ENCODE peak calls at places on chromosomes 4 and X, in five cellular contexts. I is osteoblast, S is H9, A is hepatocyte, F is mammary epithelial cell. E is an unnamed sample. For H3K79me2, the result is how much of the 10 kb centered on the place peaks cover.

GRCh38 chrX:55008571-55009358 is 8.6 kb downstream of the APEX2 start:
- DNase-seq in I (peak), S (no peak), A (no peak), F (peak), E (peak)

GRCh38 chr4:124973716-124974115 is 261.2 kb upstream of the ANKRD50 start:
- DNase-seq in I (no peak), S (no peak), A (no peak), F (no peak), E (no peak)

GRCh38 chrX:150813922-150814321 is 84.5 kb downstream of the CD99L2 start:
- DNase-seq in I (no peak), S (no peak), A (no peak), F (no peak), E (no peak)

GRCh38 chr4:112910109-112910736 is 139.2 kb upstream of the ANK2 start:
- DNase-seq in I (peak), S (no peak), A (peak), F (no peak), E (peak)

GRCh38 chrX:97547873-97548578 is 664.3 kb downstream of the RPA4 start:
- DNase-seq in I (no peak), S (no peak), A (peak), F (no peak), E (peak)

GRCh38 chrX:32137525-32137924 is 1065.7 kb upstream of the FTHL17 start:
- DNase-seq in I (no peak), S (peak), A (peak), F (no peak), E (no peak)

GRCh38 chrX:11053351-11053750 is 57.8 kb upstream of the HCCS start:
- DNase-seq in I (no peak), S (no peak), A (no peak), F (no peak), E (no peak)

GRCh38 chr4:118586357-118586790 is 98.8 kb upstream of the METTL14 start:
- DNase-seq in I (peak), S (no peak), A (no peak), F (no peak), E (no peak)

GRCh38 chrX:118205421-118205820 is 88.8 kb upstream of the KLHL13 start:
- DNase-seq in I (no peak), S (no peak), A (no peak), F (no peak), E (no peak)

GRCh38 chr4:7622371-7622770 is 187.6 kb upstream of the PSAPL1 start:
- DNase-seq in I (no peak), S (no peak), A (no peak), F (no peak), E (no peak)

GRCh38 chrX:71118985-71119535 is 664 bp downstream of the MED12 start:
- DNase-seq in I (no peak), S (no peak), A (no peak), F (no peak), E (no peak)

GRCh38 chrX:20547649-20548051 is 280.9 kb upstream of the RPS6KA3 start:
- DNase-seq in I (peak), S (no peak), A (peak), F (peak), E (peak)

GRCh38 chr4:63728480-63729177 is 680.6 kb downstream of the TECRL start:
- DNase-seq in I (no peak), S (peak), A (no peak), F (no peak), E (no peak)

GRCh38 chr4:120921456-120922389 is 803 bp downstream of the PRDM5 start:
- DNase-seq in I (peak), S (peak), A (peak), F (peak), E (peak)

GRCh38 chr4:132824721-132825120 is 324.4 kb upstream of the PCDH10 start:
- DNase-seq in I (no peak), S (no peak), A (no peak), F (no peak), E (no peak)

GRCh38 chrX:69119122-69119521 is 46.1 kb downstream of the PJA1 start:
- DNase-seq in I (no peak), S (peak), A (no peak), F (no peak), E (no peak)

GRCh38 chr4:158314756-158315487 is 104.6 kb downstream of the TMEM144 start:
- DNase-seq in I (peak), S (no peak), A (no peak), F (peak), E (peak)

GRCh38 chrX:144916785-144917184 is 330.5 kb upstream of the SPANXN1 start:
- DNase-seq in I (no peak), S (no peak), A (no peak), F (no peak), E (no peak)

GRCh38 chrX:776529-777230 is 146.1 kb downstream of the SHOX start:
- DNase-seq in I (peak), S (no peak), A (peak), F (no peak), E (no peak)

GRCh38 chrX:48956728-48957414 is 536 bp downstream of the OTUD5 start:
- DNase-seq in I (no peak), S (no peak), A (peak), F (no peak), E (no peak)

GRCh38 chr4:177005801-177006230 is 213.1 kb upstream of the VEGFC start:
- DNase-seq in I (no peak), S (no peak), A (no peak), F (peak), E (peak)

GRCh38 chrX:72738396-72738795 is 24.3 kb upstream of the PHKA1 start:
- DNase-seq in I (no peak), S (no peak), A (no peak), F (no peak), E (no peak)

DNA sequence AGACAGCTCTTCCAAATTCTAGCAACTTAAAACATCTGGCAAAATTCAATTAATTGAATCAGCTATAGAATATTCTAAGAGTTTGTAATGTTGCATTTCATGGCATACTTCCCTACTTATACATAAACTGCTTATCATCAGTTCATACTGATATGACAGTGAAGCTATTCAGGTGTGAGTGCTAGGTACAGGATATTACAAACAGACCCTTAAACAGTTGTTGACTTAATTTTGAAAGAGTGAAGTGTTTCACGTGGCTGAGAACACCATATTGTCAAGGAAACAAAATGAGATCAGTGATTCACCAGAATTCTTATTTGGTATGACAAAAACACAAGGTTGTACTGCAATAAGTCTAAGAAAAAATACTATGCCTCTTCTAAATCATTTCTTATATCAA is 27.4 kb downstream of the CENPU start:
- DNase-seq in I (no peak), S (no peak), A (no peak), F (no peak), E (no peak)
- H3K79me2 ChIP-seq in I (under half), S (under half), A (under half), F (under half), E (under half)

DNA sequence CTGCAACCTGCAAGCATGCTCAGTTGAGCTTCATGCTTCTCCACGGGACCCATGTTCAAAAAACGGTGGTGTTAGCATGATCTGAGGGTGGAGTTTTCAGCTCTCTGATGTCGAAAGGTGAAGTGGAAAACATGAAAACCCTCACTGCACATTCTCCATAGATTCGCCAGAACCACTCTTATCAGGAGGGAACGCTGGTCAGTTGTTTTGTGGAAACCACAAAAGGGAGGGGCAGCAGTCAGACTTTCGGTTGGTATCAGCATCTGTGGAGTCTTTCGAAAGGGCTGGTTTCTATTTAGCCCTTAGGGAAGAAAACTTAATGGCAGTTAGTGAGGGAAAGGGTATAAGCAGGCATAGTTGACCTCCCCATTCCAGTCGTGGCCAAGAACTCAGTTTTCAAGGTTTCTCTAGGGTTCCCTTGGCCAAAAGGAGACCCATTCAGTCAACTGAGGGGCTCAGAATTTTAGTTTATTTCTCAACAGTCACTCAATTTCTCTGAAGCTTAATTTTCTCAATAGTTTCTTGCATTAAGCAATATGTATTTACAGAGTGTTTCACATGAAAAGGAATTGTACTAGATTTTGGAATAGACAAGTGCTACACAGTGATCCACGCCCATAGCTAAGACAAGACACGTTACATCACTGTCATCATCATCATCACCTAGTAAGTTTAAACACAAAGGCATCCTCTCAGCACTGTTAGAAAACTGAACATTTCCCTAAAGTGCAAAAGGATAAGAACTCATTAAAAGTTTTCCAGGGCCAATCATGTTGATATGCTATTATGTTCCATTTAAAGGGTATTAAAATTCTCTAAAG is 12.4 kb downstream of the PPA2 start:
- DNase-seq in I (no peak), S (no peak), A (no peak), F (peak), E (peak)
- H3K4me2 ChIP-seq in I (no peak), S (no peak), A (no peak), F (no peak), E (no peak)

GRCh38 chrX:12494400-12495138 is 296.6 kb upstream of the PRPS2 start:
- DNase-seq in I (no peak), S (no peak), A (no peak), F (no peak), E (no peak)

GRCh38 chrX:12488220-12488619 is 303.0 kb upstream of the PRPS2 start:
- DNase-seq in I (no peak), S (no peak), A (no peak), F (no peak), E (no peak)

GRCh38 chrX:12489341-12489740 is 301.9 kb upstream of the PRPS2 start:
- DNase-seq in I (no peak), S (no peak), A (no peak), F (no peak), E (no peak)

DNA sequence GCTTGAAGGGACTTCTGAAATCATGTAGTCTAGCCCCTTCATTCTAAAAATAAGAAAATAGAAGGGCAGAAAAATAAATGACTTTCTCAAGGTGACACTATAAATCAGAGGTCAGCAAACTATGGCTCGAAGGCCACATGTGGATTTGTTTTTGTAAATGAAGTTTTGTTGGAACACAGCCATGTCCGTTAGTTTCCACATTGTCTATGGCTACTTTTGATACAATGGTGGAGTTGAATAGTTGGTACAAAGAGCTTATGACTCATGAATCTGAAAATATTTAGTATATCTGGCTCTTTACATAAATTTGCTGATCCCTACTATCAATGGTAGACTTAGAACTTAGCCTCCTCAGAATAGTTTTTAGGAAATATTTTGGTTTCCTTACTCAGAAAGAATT is 302.4 kb upstream of the PRPS2 start:
- DNase-seq in I (no peak), S (no peak), A (no peak), F (no peak), E (no peak)
- H3K79me2 ChIP-seq in I (under half), S (under half), A (under half), F (under half), E (under half)

DNA sequence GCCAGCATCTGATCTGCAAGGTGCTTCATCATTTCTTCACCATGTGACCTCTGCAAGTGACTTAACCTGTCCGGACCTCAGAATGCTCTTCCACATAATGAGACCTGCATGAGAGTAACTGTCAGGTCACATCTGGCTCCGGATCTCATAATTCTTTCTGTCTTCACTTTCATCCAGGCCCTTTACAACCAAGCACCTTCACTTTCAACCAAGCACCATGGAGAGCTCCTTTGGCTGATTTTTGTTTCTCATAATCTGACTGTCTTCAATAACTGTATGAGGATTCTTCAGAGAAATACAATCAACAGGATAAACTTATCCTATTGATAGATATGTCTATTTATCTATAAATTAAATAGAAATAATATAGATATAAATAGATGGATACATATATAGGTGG is 148.1 kb downstream of the VCX3A start:
- DNase-seq in I (peak), S (no peak), A (no peak), F (no peak), E (no peak)
- H3K4me2 ChIP-seq in I (no peak), S (no peak), A (no peak), F (no peak), E (no peak)

GRCh38 chr4:107719927-107720722 is at the start of gene PAPSS1:
- DNase-seq in I (peak), S (peak), A (peak), F (peak), E (peak)

GRCh38 chr4:107719211-107719926 is 665 bp downstream of the PAPSS1 start:
- DNase-seq in I (peak), S (peak), A (no peak), F (peak), E (peak)

GRCh38 chr4:107721436-107722090 is 1.5 kb upstream of the PAPSS1 start:
- DNase-seq in I (no peak), S (peak), A (peak), F (no peak), E (no peak)

DNA sequence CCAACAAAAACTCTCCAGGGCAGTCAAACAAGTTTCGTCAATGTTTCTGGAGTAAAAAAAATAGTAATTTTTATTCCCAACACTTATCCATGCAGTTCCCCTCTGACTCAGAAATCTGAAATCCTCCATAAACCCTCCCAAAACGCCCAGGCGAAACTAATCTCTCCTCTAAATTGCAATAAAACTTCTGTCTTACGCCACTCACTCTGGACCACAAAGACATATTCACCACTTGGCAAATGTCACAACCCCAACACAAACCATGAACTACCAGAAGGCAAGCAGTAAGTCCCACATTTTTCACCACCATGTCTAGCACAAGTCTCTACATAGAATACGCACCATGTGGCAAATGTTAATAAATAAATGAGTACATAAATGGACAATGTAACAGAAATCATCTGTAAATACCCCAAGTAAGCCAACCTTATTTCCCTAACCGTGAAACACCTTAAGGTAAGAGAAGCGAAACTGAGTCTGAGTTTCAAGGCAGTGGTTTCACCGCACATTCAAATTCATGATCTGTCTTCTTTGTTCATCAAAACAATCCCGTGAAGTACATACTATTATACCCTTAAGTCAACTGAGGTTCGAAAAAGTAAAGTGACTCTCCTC is 1.6 kb downstream of the PAPSS1 start:
- DNase-seq in I (peak), S (no peak), A (no peak), F (peak), E (peak)
- H3K79me2 ChIP-seq in I (half or more), S (under half), A (half or more), F (half or more), E (half or more)

DNA sequence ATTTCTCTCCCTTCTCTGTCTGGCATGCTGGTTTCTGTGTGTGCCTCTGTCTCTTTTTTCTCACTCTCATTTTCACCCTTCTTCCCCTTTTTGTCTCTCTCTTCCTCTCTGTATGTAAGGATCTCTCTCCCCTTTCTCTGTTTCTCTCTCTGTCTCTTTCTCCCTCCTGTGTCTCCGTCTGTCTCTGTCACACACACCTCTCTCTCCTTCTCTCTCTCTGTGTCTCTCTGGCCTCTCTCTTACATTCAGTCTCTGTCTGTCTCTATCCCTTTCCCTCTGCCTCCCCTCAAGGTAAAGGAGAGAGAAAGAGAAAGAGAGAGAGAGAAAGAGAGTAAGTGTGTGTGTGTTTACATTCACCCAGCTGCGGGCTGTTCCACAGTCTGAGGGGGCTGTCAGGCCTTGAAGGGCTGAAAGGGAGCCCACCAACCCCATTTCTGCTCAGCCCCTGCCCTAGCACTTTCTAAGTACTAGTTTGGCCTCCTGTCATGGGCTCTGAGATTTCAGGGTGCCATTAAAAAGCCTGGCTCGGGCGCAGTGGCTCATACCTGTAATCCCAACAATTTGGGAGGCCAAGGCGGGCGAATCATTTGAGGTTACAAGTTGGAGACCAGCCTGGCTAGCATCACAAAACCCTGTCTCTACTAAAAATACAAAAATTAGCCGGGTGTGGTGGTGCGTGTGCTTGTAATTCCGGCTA is 9.6 kb upstream of the TSPYL2 start:
- DNase-seq in I (no peak), S (no peak), A (no peak), F (no peak), E (no peak)
- H3K4me2 ChIP-seq in I (peak), S (no peak), A (peak), F (peak), E (peak)

GRCh38 chr4:151324449-151325319 is 721 bp downstream of the SH3D19 start:
- DNase-seq in I (peak), S (peak), A (peak), F (peak), E (peak)

GRCh38 chr4:151325320-151326246 is at the start of gene SH3D19:
- DNase-seq in I (peak), S (peak), A (peak), F (peak), E (peak)

GRCh38 chr4:151324124-151324448 is 1.3 kb downstream of the SH3D19 start:
- DNase-seq in I (no peak), S (no peak), A (no peak), F (no peak), E (no peak)

GRCh38 chr4:151321586-151321985 is 3.8 kb downstream of the SH3D19 start:
- DNase-seq in I (no peak), S (no peak), A (no peak), F (no peak), E (no peak)

GRCh38 chr4:151322565-151322964 is 2.8 kb downstream of the SH3D19 start:
- DNase-seq in I (no peak), S (no peak), A (no peak), F (no peak), E (peak)
- H3K79me2 ChIP-seq in I (under half), S (under half), A (half or more), F (half or more), E (under half)

DNA sequence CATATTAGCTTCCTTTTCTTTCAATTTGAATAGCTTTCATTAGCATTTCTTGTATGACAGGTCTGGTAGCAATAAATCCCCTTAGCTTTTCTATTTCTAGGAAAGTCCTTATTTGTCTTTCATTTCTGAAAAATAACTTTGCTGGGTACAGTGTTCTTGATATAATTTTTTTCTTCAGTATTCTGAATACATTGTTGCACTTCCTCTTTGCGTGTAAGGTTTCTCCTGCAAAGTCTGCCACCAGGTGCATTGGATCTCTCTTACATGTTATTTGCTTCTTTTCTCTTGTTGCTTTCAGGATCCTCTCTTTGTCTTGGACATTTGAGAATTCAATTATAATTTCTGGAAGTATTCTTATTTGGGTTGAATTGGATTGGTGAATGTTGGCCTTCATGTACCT is 663.7 kb downstream of the GRXCR1 start:
- DNase-seq in I (no peak), S (no peak), A (no peak), F (no peak), E (no peak)
- H3K4me2 ChIP-seq in I (no peak), S (no peak), A (no peak), F (no peak), E (no peak)

E was measured in astrocyte.